ENCODE peak calls at places on chromosomes 11 and 22, in five cellular contexts. One of them, this sample, is unnamed.

GRCh38 chr11:68002943-68003845 is 703 bp downstream of the UNC93B1 start:
- DNase-seq in astrocyte of the spinal cord: no peak
- DNase-seq in cardiac muscle cell: no peak
- DNase-seq in epithelial cell of proximal tubule: no peak
- DNase-seq in bronchial epithelial cell: no peak
- DNase-seq in this sample: no peak

GRCh38 chr22:44329179-44329796 is 16.5 kb upstream of the SHISAL1 start:
- DNase-seq in epithelial cell of proximal tubule: no peak
- DNase-seq in bronchial epithelial cell: peak; percentile 39
- DNase-seq in cardiac muscle cell: no peak
- DNase-seq in astrocyte of the spinal cord: no peak
- DNase-seq in this sample: no peak

GRCh38 chr11:100151944-100152343 is 535.1 kb upstream of the ARHGAP42 start:
- DNase-seq in bronchial epithelial cell: peak; percentile 22
- DNase-seq in epithelial cell of proximal tubule: no peak
- DNase-seq in astrocyte of the spinal cord: peak; percentile 40
- DNase-seq in cardiac muscle cell: no peak
- DNase-seq in this sample: no peak

GRCh38 chr22:45612451-45612901 is 59.2 kb upstream of the ATXN10 start:
- DNase-seq in epithelial cell of proximal tubule: no peak
- DNase-seq in cardiac muscle cell: peak; percentile 72
- DNase-seq in bronchial epithelial cell: peak; percentile 32
- DNase-seq in astrocyte of the spinal cord: peak; percentile 82
- DNase-seq in this sample: no peak

GRCh38 chr11:42315267-42315666 is 855.8 kb upstream of the LRRC4C start:
- DNase-seq in cardiac muscle cell: peak; percentile 33
- DNase-seq in astrocyte of the spinal cord: peak; percentile 14
- DNase-seq in epithelial cell of proximal tubule: no peak
- DNase-seq in bronchial epithelial cell: peak; percentile 5
- DNase-seq in this sample: no peak

GRCh38 chr22:30286813-30287625 is 2.3 kb downstream of the CASTOR1 start:
- DNase-seq in epithelial cell of proximal tubule: no peak
- DNase-seq in bronchial epithelial cell: peak; percentile 38
- DNase-seq in astrocyte of the spinal cord: peak; percentile 48
- DNase-seq in cardiac muscle cell: peak; percentile 64
- DNase-seq in this sample: peak; percentile 47

GRCh38 chr11:46672381-46672839 is 28.0 kb downstream of the ARHGAP1 start:
- DNase-seq in astrocyte of the spinal cord: no peak
- DNase-seq in bronchial epithelial cell: no peak
- DNase-seq in epithelial cell of proximal tubule: no peak
- DNase-seq in cardiac muscle cell: no peak
- DNase-seq in this sample: no peak

GRCh38 chr22:17980638-17981051 is 43.7 kb downstream of the MICAL3 start:
- DNase-seq in astrocyte of the spinal cord: no peak
- DNase-seq in cardiac muscle cell: peak; percentile 56
- DNase-seq in epithelial cell of proximal tubule: no peak
- DNase-seq in bronchial epithelial cell: peak; percentile 35
- DNase-seq in this sample: peak; percentile 93

GRCh38 chr11:118437736-118438125 is 1.4 kb downstream of the KMT2A start:
- DNase-seq in astrocyte of the spinal cord: no peak
- DNase-seq in cardiac muscle cell: no peak
- DNase-seq in bronchial epithelial cell: no peak
- DNase-seq in epithelial cell of proximal tubule: no peak
- DNase-seq in this sample: no peak

GRCh38 chr11:92206441-92206840 is 18.2 kb upstream of the FAT3 start:
- DNase-seq in astrocyte of the spinal cord: no peak
- DNase-seq in epithelial cell of proximal tubule: no peak
- DNase-seq in cardiac muscle cell: no peak
- DNase-seq in bronchial epithelial cell: no peak
- DNase-seq in this sample: no peak

GRCh38 chr22:17575681-17576080 is 12.4 kb downstream of the SLC25A18 start:
- DNase-seq in epithelial cell of proximal tubule: no peak
- DNase-seq in bronchial epithelial cell: no peak
- DNase-seq in astrocyte of the spinal cord: no peak
- DNase-seq in cardiac muscle cell: no peak
- DNase-seq in this sample: no peak

GRCh38 chr11:129192150-129192549 is at the start of gene ARHGAP32:
- DNase-seq in astrocyte of the spinal cord: no peak
- DNase-seq in epithelial cell of proximal tubule: no peak
- DNase-seq in bronchial epithelial cell: peak; percentile 87
- DNase-seq in cardiac muscle cell: no peak
- DNase-seq in this sample: peak; percentile 30

GRCh38 chr22:18110194-18110943 is at the start of gene TUBA8:
- DNase-seq in epithelial cell of proximal tubule: no peak
- DNase-seq in astrocyte of the spinal cord: peak; percentile 20
- DNase-seq in cardiac muscle cell: peak; percentile 36
- DNase-seq in bronchial epithelial cell: peak; percentile 20
- DNase-seq in this sample: no peak

GRCh38 chr22:42296381-42296853 is 26.0 kb upstream of the TCF20 start:
- DNase-seq in epithelial cell of proximal tubule: no peak
- DNase-seq in cardiac muscle cell: no peak
- DNase-seq in astrocyte of the spinal cord: no peak
- DNase-seq in bronchial epithelial cell: no peak
- DNase-seq in this sample: peak; percentile 48

GRCh38 chr11:46969379-46969778 is 32.8 kb downstream of the CSTPP1 start:
- DNase-seq in cardiac muscle cell: no peak
- DNase-seq in bronchial epithelial cell: no peak
- DNase-seq in epithelial cell of proximal tubule: no peak
- DNase-seq in astrocyte of the spinal cord: no peak
- DNase-seq in this sample: no peak

GRCh38 chr22:26890870-26891269 is 233.5 kb downstream of the MIAT start:
- DNase-seq in cardiac muscle cell: no peak
- DNase-seq in bronchial epithelial cell: no peak
- DNase-seq in astrocyte of the spinal cord: no peak
- DNase-seq in epithelial cell of proximal tubule: peak; percentile 50
- DNase-seq in this sample: no peak

GRCh38 chr11:36229091-36229490 is 60.1 kb downstream of the COMMD9 start:
- DNase-seq in epithelial cell of proximal tubule: no peak
- DNase-seq in cardiac muscle cell: no peak
- DNase-seq in bronchial epithelial cell: no peak
- DNase-seq in astrocyte of the spinal cord: no peak
- DNase-seq in this sample: no peak

GRCh38 chr11:36449566-36450390 is 60.3 kb downstream of the TRAF6 start:
- DNase-seq in astrocyte of the spinal cord: peak; percentile 35
- DNase-seq in epithelial cell of proximal tubule: no peak
- DNase-seq in cardiac muscle cell: peak; percentile 41
- DNase-seq in bronchial epithelial cell: no peak
- DNase-seq in this sample: no peak

GRCh38 chr22:48943567-48944432 is 883.9 kb downstream of the BRD1 start:
- DNase-seq in astrocyte of the spinal cord: no peak
- DNase-seq in bronchial epithelial cell: no peak
- DNase-seq in cardiac muscle cell: no peak
- DNase-seq in epithelial cell of proximal tubule: no peak
- DNase-seq in this sample: no peak

GRCh38 chr11:110951609-110952008 is 239.4 kb upstream of the ARHGAP20 start:
- DNase-seq in cardiac muscle cell: no peak
- DNase-seq in epithelial cell of proximal tubule: no peak
- DNase-seq in astrocyte of the spinal cord: no peak
- DNase-seq in bronchial epithelial cell: no peak
- DNase-seq in this sample: no peak

GRCh38 chr22:23289851-23290724 is 109.8 kb downstream of the BCR start:
- DNase-seq in bronchial epithelial cell: peak; percentile 29
- DNase-seq in epithelial cell of proximal tubule: no peak
- DNase-seq in astrocyte of the spinal cord: peak; percentile 32
- DNase-seq in cardiac muscle cell: peak; percentile 64
- DNase-seq in this sample: peak; percentile 50

GRCh38 chr11:32100495-32100894 is 9.6 kb downstream of the RCN1 start:
- DNase-seq in astrocyte of the spinal cord: no peak
- DNase-seq in cardiac muscle cell: peak; percentile 22
- DNase-seq in bronchial epithelial cell: no peak
- DNase-seq in epithelial cell of proximal tubule: no peak
- DNase-seq in this sample: no peak

GRCh38 chr22:50001388-50002231 is 11.0 kb downstream of the IL17REL start:
- DNase-seq in epithelial cell of proximal tubule: no peak
- DNase-seq in astrocyte of the spinal cord: no peak
- DNase-seq in bronchial epithelial cell: no peak
- DNase-seq in cardiac muscle cell: no peak
- DNase-seq in this sample: no peak

GRCh38 chr11:61041755-61042518 is 60.4 kb upstream of the CD5 start:
- DNase-seq in cardiac muscle cell: peak; percentile 32
- DNase-seq in epithelial cell of proximal tubule: no peak
- DNase-seq in astrocyte of the spinal cord: peak; percentile 54
- DNase-seq in bronchial epithelial cell: peak; percentile 8
- DNase-seq in this sample: peak; percentile 95

GRCh38 chr11:94148189-94148588 is 19.5 kb downstream of the PANX1 start:
- DNase-seq in astrocyte of the spinal cord: no peak
- DNase-seq in epithelial cell of proximal tubule: no peak
- DNase-seq in bronchial epithelial cell: peak; percentile 31
- DNase-seq in cardiac muscle cell: no peak
- DNase-seq in this sample: no peak

GRCh38 chr11:92399702-92400101 is 175.1 kb downstream of the FAT3 start:
- DNase-seq in astrocyte of the spinal cord: no peak
- DNase-seq in epithelial cell of proximal tubule: no peak
- DNase-seq in cardiac muscle cell: no peak
- DNase-seq in bronchial epithelial cell: no peak
- DNase-seq in this sample: peak; percentile 1

GRCh38 chr11:116693206-116694016 is 79.4 kb downstream of the BUD13 start:
- DNase-seq in cardiac muscle cell: no peak
- DNase-seq in epithelial cell of proximal tubule: no peak
- DNase-seq in bronchial epithelial cell: peak; percentile 85
- DNase-seq in astrocyte of the spinal cord: no peak
- DNase-seq in this sample: no peak

GRCh38 chr11:84419576-84419975 is 1133.4 kb upstream of the CCDC90B start:
- DNase-seq in epithelial cell of proximal tubule: no peak
- DNase-seq in cardiac muscle cell: no peak
- DNase-seq in bronchial epithelial cell: no peak
- DNase-seq in astrocyte of the spinal cord: no peak
- DNase-seq in this sample: no peak

GRCh38 chr22:47816121-47816915 is 1053.9 kb downstream of the TBC1D22A start:
- DNase-seq in bronchial epithelial cell: no peak
- DNase-seq in cardiac muscle cell: no peak
- DNase-seq in epithelial cell of proximal tubule: no peak
- DNase-seq in astrocyte of the spinal cord: no peak
- DNase-seq in this sample: no peak

GRCh38 chr11:13448876-13449275 is 14.1 kb downstream of the BTBD10 start:
- DNase-seq in cardiac muscle cell: peak; percentile 85
- DNase-seq in bronchial epithelial cell: no peak
- DNase-seq in epithelial cell of proximal tubule: no peak
- DNase-seq in astrocyte of the spinal cord: peak; percentile 43
- DNase-seq in this sample: no peak

GRCh38 chr22:19717691-19718254 is 3.5 kb downstream of the SEPTIN5 start:
- DNase-seq in astrocyte of the spinal cord: peak; percentile 55
- DNase-seq in cardiac muscle cell: peak; percentile 77
- DNase-seq in bronchial epithelial cell: peak; percentile 18
- DNase-seq in epithelial cell of proximal tubule: no peak
- DNase-seq in this sample: peak; percentile 47

GRCh38 chr22:23147632-23148387 is 2.5 kb downstream of the RAB36 start:
- DNase-seq in cardiac muscle cell: peak; percentile 92
- DNase-seq in epithelial cell of proximal tubule: no peak
- DNase-seq in bronchial epithelial cell: peak; percentile 84
- DNase-seq in astrocyte of the spinal cord: peak; percentile 39
- DNase-seq in this sample: no peak

GRCh38 chr11:36425593-36426206 is 84.4 kb downstream of the TRAF6 start:
- DNase-seq in bronchial epithelial cell: no peak
- DNase-seq in astrocyte of the spinal cord: peak; percentile 81
- DNase-seq in cardiac muscle cell: no peak
- DNase-seq in epithelial cell of proximal tubule: no peak
- DNase-seq in this sample: no peak

GRCh38 chr11:61174275-61174674 is 13.0 kb upstream of the VPS37C start:
- DNase-seq in cardiac muscle cell: no peak
- DNase-seq in epithelial cell of proximal tubule: no peak
- DNase-seq in astrocyte of the spinal cord: no peak
- DNase-seq in bronchial epithelial cell: no peak
- DNase-seq in this sample: no peak

GRCh38 chr22:43241138-43241597 is 54.2 kb upstream of the TTLL12 start:
- DNase-seq in epithelial cell of proximal tubule: no peak
- DNase-seq in bronchial epithelial cell: no peak
- DNase-seq in astrocyte of the spinal cord: no peak
- DNase-seq in cardiac muscle cell: no peak
- DNase-seq in this sample: no peak

GRCh38 chr11:67577951-67578350 is 5.7 kb upstream of the GSTP1 start:
- DNase-seq in epithelial cell of proximal tubule: no peak
- DNase-seq in astrocyte of the spinal cord: no peak
- DNase-seq in bronchial epithelial cell: no peak
- DNase-seq in cardiac muscle cell: no peak
- DNase-seq in this sample: no peak

GRCh38 chr11:130179396-130180306 is 20.1 kb downstream of the ST14 start:
- DNase-seq in astrocyte of the spinal cord: no peak
- DNase-seq in cardiac muscle cell: no peak
- DNase-seq in epithelial cell of proximal tubule: no peak
- DNase-seq in bronchial epithelial cell: no peak
- DNase-seq in this sample: no peak

GRCh38 chr22:28014141-28015055 is 95.3 kb upstream of the PITPNB start:
- DNase-seq in bronchial epithelial cell: no peak
- DNase-seq in epithelial cell of proximal tubule: no peak
- DNase-seq in astrocyte of the spinal cord: no peak
- DNase-seq in cardiac muscle cell: no peak
- DNase-seq in this sample: no peak

GRCh38 chr11:131246589-131247164 is 123.7 kb upstream of the NTM start:
- DNase-seq in epithelial cell of proximal tubule: no peak
- DNase-seq in cardiac muscle cell: peak; percentile 19
- DNase-seq in astrocyte of the spinal cord: no peak
- DNase-seq in bronchial epithelial cell: peak; percentile 33
- DNase-seq in this sample: peak; percentile 14

GRCh38 chr11:44876923-44877322 is 73.8 kb downstream of the TP53I11 start:
- DNase-seq in cardiac muscle cell: no peak
- DNase-seq in epithelial cell of proximal tubule: no peak
- DNase-seq in astrocyte of the spinal cord: no peak
- DNase-seq in bronchial epithelial cell: no peak
- DNase-seq in this sample: no peak

GRCh38 chr22:36362819-36363377 is 24.9 kb downstream of the MYH9 start:
- DNase-seq in cardiac muscle cell: no peak
- DNase-seq in bronchial epithelial cell: peak; percentile 72
- DNase-seq in astrocyte of the spinal cord: no peak
- DNase-seq in epithelial cell of proximal tubule: no peak
- DNase-seq in this sample: no peak
- H3K4me3 ChIP-seq in cardiac muscle cell: no peak overlapping the region
- H3K4me3 ChIP-seq in bronchial epithelial cell: no peak overlapping the region
- H3K4me3 ChIP-seq in astrocyte of the spinal cord: no peak overlapping the region
- H3K4me3 ChIP-seq in epithelial cell of proximal tubule: no peak overlapping the region
- H3K4me3 ChIP-seq in this sample: no peak overlapping the region

GRCh38 chr11:72069200-72069599 is 11.1 kb downstream of the NUMA1 start:
- DNase-seq in cardiac muscle cell: no peak
- DNase-seq in epithelial cell of proximal tubule: no peak
- DNase-seq in bronchial epithelial cell: no peak
- DNase-seq in astrocyte of the spinal cord: no peak
- DNase-seq in this sample: no peak
- H3K4me3 ChIP-seq in cardiac muscle cell: no peak overlapping the region
- H3K4me3 ChIP-seq in epithelial cell of proximal tubule: peak overlapping the region; percentile 33
- H3K4me3 ChIP-seq in bronchial epithelial cell: no peak overlapping the region
- H3K4me3 ChIP-seq in astrocyte of the spinal cord: no peak overlapping the region
- H3K4me3 ChIP-seq in this sample: no peak overlapping the region

GRCh38 chr11:82734120-82734479 is 436 bp upstream of the FAM181B start:
- DNase-seq in epithelial cell of proximal tubule: no peak
- DNase-seq in cardiac muscle cell: no peak
- DNase-seq in bronchial epithelial cell: no peak
- DNase-seq in astrocyte of the spinal cord: no peak
- DNase-seq in this sample: no peak
- H3K4me3 ChIP-seq in epithelial cell of proximal tubule: peak overlapping the region; percentile 49
- H3K4me3 ChIP-seq in cardiac muscle cell: peak overlapping the region; percentile 76
- H3K4me3 ChIP-seq in bronchial epithelial cell: peak overlapping the region; percentile 60
- H3K4me3 ChIP-seq in astrocyte of the spinal cord: no peak overlapping the region
- H3K4me3 ChIP-seq in this sample: no peak overlapping the region

GRCh38 chr11:123526027-123526805 is 96.1 kb downstream of the GRAMD1B start:
- DNase-seq in bronchial epithelial cell: no peak
- DNase-seq in astrocyte of the spinal cord: no peak
- DNase-seq in cardiac muscle cell: no peak
- DNase-seq in epithelial cell of proximal tubule: no peak
- DNase-seq in this sample: no peak
- H3K4me3 ChIP-seq in bronchial epithelial cell: no peak overlapping the region
- H3K4me3 ChIP-seq in astrocyte of the spinal cord: no peak overlapping the region
- H3K4me3 ChIP-seq in cardiac muscle cell: no peak overlapping the region
- H3K4me3 ChIP-seq in epithelial cell of proximal tubule: no peak overlapping the region
- H3K4me3 ChIP-seq in this sample: no peak overlapping the region